ENCODE peak calls at places on chromosomes 5 and 9, in nine cellular contexts. H is thyroid gland, P is vagina, R is GM12891, Z is A549, X is ovary, C is adrenal gland, L is uterus, M is transverse colon. I is an unnamed sample.

GRCh38 chr5:40365357-40366330 is 314.1 kb upstream of the PTGER4 start:
- DNase-seq in H (no peak), P (no peak), R (no peak), Z (no peak), X (no peak), C (no peak), L (no peak), M (no peak), I (no peak)

GRCh38 chr9:37820142-37820541 is 19.5 kb downstream of the DCAF10 start:
- DNase-seq in H (no peak), P (no peak), R (no peak), Z (no peak), X (no peak), C (no peak), L (no peak), M (no peak), I (no peak)

GRCh38 chr5:134553816-134554215 is 28.3 kb downstream of the JADE2 start:
- DNase-seq in H (no peak), P (no peak), R (no peak), Z (no peak), X (no peak), C (no peak), L (no peak), M (no peak), I (no peak)

GRCh38 chr9:4515958-4516375 is 25.7 kb downstream of the SLC1A1 start:
- DNase-seq in H (no peak), P (no peak), R (no peak), Z (no peak), X (no peak), C (no peak), L (no peak), M (no peak), I (no peak)

GRCh38 chr5:142597546-142598337 is 88.1 kb downstream of the FGF1 start:
- DNase-seq in H (peak), P (no peak), R (no peak), Z (peak), X (no peak), C (peak), L (no peak), M (no peak), I (peak)

GRCh38 chr5:68924490-68925145 is 169.2 kb upstream of the SLC30A5 start:
- DNase-seq in H (no peak), P (no peak), R (no peak), Z (no peak), X (peak), C (no peak), L (no peak), M (no peak), I (no peak)

GRCh38 chr9:8558176-8558575 is 758.6 kb upstream of the DMAC1 start:
- DNase-seq in H (no peak), P (no peak), R (no peak), Z (peak), X (no peak), C (no peak), L (no peak), M (no peak), I (peak)

GRCh38 chr9:89635007-89635742 is 30.4 kb downstream of the GADD45G start:
- DNase-seq in H (peak), P (no peak), R (no peak), Z (no peak), X (no peak), C (peak), L (no peak), M (no peak), I (peak)

GRCh38 chr9:90055226-90055625 is 450.4 kb downstream of the GADD45G start:
- DNase-seq in H (no peak), P (no peak), R (no peak), Z (no peak), X (no peak), C (no peak), L (no peak), M (no peak), I (no peak)

GRCh38 chr5:112165399-112165798 is 253.7 kb downstream of the EPB41L4A start:
- DNase-seq in H (no peak), P (no peak), R (no peak), Z (no peak), X (no peak), C (no peak), L (no peak), M (no peak), I (no peak)

GRCh38 chr9:94909250-94909894 is 182.9 kb downstream of the AOPEP start:
- DNase-seq in H (no peak), P (no peak), R (no peak), Z (peak), X (no peak), C (no peak), L (no peak), M (no peak), I (peak)

GRCh38 chr9:79431019-79431679 is 140.6 kb upstream of the TLE4 start:
- DNase-seq in H (no peak), P (no peak), R (no peak), Z (peak), X (no peak), C (no peak), L (no peak), M (no peak), I (no peak)

GRCh38 chr9:121242955-121243346 is 25.0 kb upstream of the GSN start:
- DNase-seq in H (no peak), P (no peak), R (no peak), Z (no peak), X (no peak), C (no peak), L (no peak), M (no peak), I (no peak)

GRCh38 chr9:109110326-109111014 is 9.3 kb downstream of the TMEM245 start:
- DNase-seq in H (no peak), P (no peak), R (no peak), Z (peak), X (no peak), C (no peak), L (no peak), M (no peak), I (no peak)

GRCh38 chr9:123548749-123549545 is 192.9 kb downstream of the CRB2 start:
- DNase-seq in H (no peak), P (no peak), R (no peak), Z (no peak), X (no peak), C (no peak), L (no peak), M (no peak), I (no peak)

GRCh38 chr9:78243130-78243529 is 7.3 kb downstream of the CEP78 start:
- DNase-seq in H (no peak), P (no peak), R (no peak), Z (no peak), X (no peak), C (no peak), L (no peak), M (no peak), I (no peak)

GRCh38 chr9:136441191-136441680 is 1.6 kb upstream of the INPP5E start:
- DNase-seq in H (no peak), P (no peak), R (no peak), Z (no peak), X (no peak), C (peak), L (no peak), M (no peak), I (peak)

GRCh38 chr5:7926296-7926695 is 57.3 kb downstream of the MTRR start:
- DNase-seq in H (no peak), P (no peak), R (no peak), Z (no peak), X (no peak), C (no peak), L (no peak), M (no peak), I (peak)

GRCh38 chr5:125835293-125836172 is 587.7 kb upstream of the GRAMD2B start:
- DNase-seq in H (peak), P (no peak), R (no peak), Z (peak), X (no peak), C (peak), L (peak), M (peak), I (no peak)

GRCh38 chr9:123925820-123926219 is 4.1 kb downstream of the DENND1A start:
- DNase-seq in H (no peak), P (no peak), R (no peak), Z (no peak), X (no peak), C (no peak), L (no peak), M (no peak), I (no peak)

GRCh38 chr9:109085510-109085909 is 34.2 kb downstream of the TMEM245 start:
- DNase-seq in H (no peak), P (no peak), R (no peak), Z (no peak), X (no peak), C (no peak), L (no peak), M (no peak), I (no peak)

GRCh38 chr5:71629950-71630349 is 42.8 kb downstream of the MCCC2 start:
- DNase-seq in H (peak), P (no peak), R (no peak), Z (no peak), X (no peak), C (no peak), L (no peak), M (no peak), I (no peak)

GRCh38 chr9:37364751-37365360 is 57.6 kb upstream of the GRHPR start:
- DNase-seq in H (no peak), P (peak), R (no peak), Z (peak), X (no peak), C (no peak), L (no peak), M (peak), I (no peak)

GRCh38 chr5:73528248-73528647 is 30.0 kb downstream of the BTF3 start:
- DNase-seq in H (no peak), P (no peak), R (no peak), Z (no peak), X (no peak), C (no peak), L (no peak), M (no peak), I (no peak)

GRCh38 chr5:126454081-126454480 is 30.9 kb downstream of the GRAMD2B start:
- DNase-seq in H (peak), P (no peak), R (no peak), Z (no peak), X (no peak), C (peak), L (no peak), M (no peak), I (no peak)

GRCh38 chr9:7117676-7118561 is 360.1 kb downstream of the KDM4C start:
- DNase-seq in H (no peak), P (no peak), R (no peak), Z (no peak), X (no peak), C (no peak), L (no peak), M (no peak), I (no peak)

GRCh38 chr5:58450018-58450417 is 9.9 kb downstream of the PLK2 start:
- DNase-seq in H (no peak), P (no peak), R (no peak), Z (no peak), X (no peak), C (no peak), L (no peak), M (no peak), I (no peak)

GRCh38 chr5:43037929-43038510 is 2.1 kb downstream of the ANXA2R start:
- DNase-seq in H (no peak), P (no peak), R (no peak), Z (no peak), X (no peak), C (no peak), L (no peak), M (peak), I (no peak)

GRCh38 chr9:109889456-109889855 is 109.5 kb downstream of the PALM2AKAP2 start:
- DNase-seq in H (peak), P (no peak), R (no peak), Z (no peak), X (no peak), C (no peak), L (no peak), M (no peak), I (no peak)

GRCh38 chr5:149419532-149420485 is 40.7 kb upstream of the IL17B start:
- DNase-seq in H (no peak), P (no peak), R (no peak), Z (no peak), X (peak), C (no peak), L (peak), M (no peak), I (no peak)

GRCh38 chr9:113677569-113677968 is 198.5 kb upstream of the ZNF618 start:
- DNase-seq in H (no peak), P (no peak), R (no peak), Z (no peak), X (no peak), C (no peak), L (no peak), M (no peak), I (no peak)

GRCh38 chr9:113687107-113687679 is 188.9 kb upstream of the ZNF618 start:
- DNase-seq in H (no peak), P (no peak), R (no peak), Z (no peak), X (no peak), C (no peak), L (no peak), M (no peak), I (no peak)

GRCh38 chr9:113678874-113679273 is 197.2 kb upstream of the ZNF618 start:
- DNase-seq in H (no peak), P (no peak), R (no peak), Z (no peak), X (no peak), C (no peak), L (no peak), M (no peak), I (no peak)

GRCh38 chr9:113678119-113678861 is 197.8 kb upstream of the ZNF618 start:
- DNase-seq in H (no peak), P (no peak), R (no peak), Z (no peak), X (no peak), C (no peak), L (no peak), M (no peak), I (no peak)

GRCh38 chr9:113682297-113682771 is 193.8 kb upstream of the ZNF618 start:
- DNase-seq in H (peak), P (no peak), R (peak), Z (peak), X (peak), C (peak), L (peak), M (peak), I (peak)
- TF ChIP-seq POLR2A in H (no peak), P (no peak), R (no peak), Z (no peak), X (no peak), C (no peak), L (no peak), M (no peak), I (no peak)

GRCh38 chr5:80654391-80655230 is at the start of the genes DHFR and MSH3:
- DNase-seq in H (peak), P (no peak), R (peak), Z (peak), X (peak), C (peak), L (peak), M (peak), I (peak)
- TF ChIP-seq POLR2A in H (no peak), P (peak), R (peak), Z (peak), X (no peak), C (peak), L (peak), M (peak), I (peak)

DNA sequence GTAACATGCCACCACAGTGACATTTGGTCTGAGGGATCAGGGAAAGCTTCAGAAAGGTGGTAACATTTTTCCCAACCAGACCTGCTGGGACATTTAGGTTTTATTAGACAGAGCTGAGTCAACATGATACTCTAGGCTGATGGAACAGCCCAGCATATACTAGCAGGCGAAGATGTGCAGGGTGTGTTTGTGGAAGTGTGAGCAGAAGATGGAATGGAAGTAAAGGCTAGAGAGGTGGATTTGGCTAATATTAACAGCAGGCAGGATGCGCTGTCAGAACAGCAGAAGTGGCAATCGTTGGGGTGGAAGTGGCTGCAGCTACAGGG is 340.6 kb downstream of the ASTN2 start:
- DNase-seq in H (no peak), P (no peak), R (no peak), Z (no peak), X (no peak), C (no peak), L (no peak), M (no peak), I (no peak)
- TF ChIP-seq POLR2A in H (no peak), P (no peak), R (no peak), Z (no peak), X (no peak), C (no peak), L (no peak), M (no peak), I (no peak)

DNA sequence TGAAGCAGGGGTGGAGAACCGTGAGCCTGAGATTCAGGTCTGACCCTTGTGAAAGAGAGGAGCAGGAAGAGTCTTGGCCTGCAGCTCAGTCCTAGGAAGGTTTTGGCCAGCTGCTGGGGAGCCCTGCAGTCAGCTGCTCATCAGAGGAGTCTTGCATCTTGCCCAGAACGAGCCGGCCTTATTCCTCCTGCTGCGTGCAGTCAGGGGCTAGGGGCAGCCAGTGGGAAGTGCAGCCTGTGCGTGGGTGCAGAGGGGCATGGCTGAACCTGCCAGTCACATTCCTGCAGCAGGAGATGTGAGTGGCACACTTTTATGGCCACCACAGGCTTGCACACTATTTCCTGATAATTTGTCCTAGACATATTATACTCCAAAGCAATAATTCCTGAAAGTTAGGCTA is 278.7 kb downstream of the NPR3 start:
- DNase-seq in H (no peak), P (no peak), R (no peak), Z (no peak), X (no peak), C (no peak), L (no peak), M (no peak), I (no peak)
- TF ChIP-seq POLR2A in H (no peak), P (no peak), R (no peak), Z (no peak), X (no peak), C (no peak), L (no peak), M (no peak), I (no peak)

GRCh38 chr9:83155733-83156132 is 92.8 kb upstream of the RASEF start:
- DNase-seq in H (no peak), P (no peak), R (no peak), Z (no peak), X (no peak), C (no peak), L (no peak), M (no peak), I (no peak)

GRCh38 chr9:83154821-83155220 is 91.9 kb upstream of the RASEF start:
- DNase-seq in H (peak), P (no peak), R (no peak), Z (no peak), X (no peak), C (no peak), L (no peak), M (no peak), I (peak)

GRCh38 chr9:83153030-83153429 is 90.1 kb upstream of the RASEF start:
- DNase-seq in H (no peak), P (no peak), R (no peak), Z (no peak), X (no peak), C (no peak), L (no peak), M (no peak), I (no peak)

GRCh38 chr9:83151627-83152137 is 88.7 kb upstream of the RASEF start:
- DNase-seq in H (no peak), P (no peak), R (no peak), Z (no peak), X (no peak), C (no peak), L (no peak), M (no peak), I (no peak)

DNA sequence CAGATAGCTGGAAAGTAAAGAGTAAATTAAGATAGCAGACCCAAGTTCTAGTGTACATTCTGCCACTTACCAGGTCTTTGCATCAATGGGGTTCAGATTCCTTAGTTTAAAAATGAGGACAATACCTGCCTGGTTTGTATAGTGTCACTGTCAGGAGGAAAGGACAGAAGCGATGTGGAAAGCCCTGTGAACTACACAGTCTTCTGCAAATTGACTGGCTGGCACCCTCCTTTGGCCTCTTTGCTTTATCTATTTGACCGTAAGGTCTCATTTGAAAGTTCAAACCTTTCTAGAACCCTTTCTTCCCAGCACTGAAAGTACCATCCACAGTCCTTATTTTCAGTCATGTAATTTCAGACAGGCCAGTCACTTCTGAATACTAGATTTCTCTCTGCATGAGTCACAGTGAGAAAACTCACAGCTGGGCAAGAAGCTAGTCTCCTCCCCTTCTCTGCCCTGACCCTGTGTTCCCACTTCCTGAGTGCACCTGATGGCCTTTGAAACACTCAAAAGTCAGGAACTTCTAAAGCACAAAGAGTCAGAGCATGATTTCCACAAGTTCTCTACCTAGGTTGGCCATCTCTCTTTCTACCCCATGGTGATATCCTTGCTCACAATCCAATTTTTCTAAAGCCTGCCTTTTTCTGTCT is 91.3 kb upstream of the RASEF start:
- DNase-seq in H (peak), P (no peak), R (peak), Z (no peak), X (no peak), C (no peak), L (no peak), M (no peak), I (peak)
- TF ChIP-seq POLR2A in H (no peak), P (no peak), R (no peak), Z (no peak), X (no peak), C (no peak), L (no peak), M (no peak), I (no peak)

I was measured in H54.